ENCODE peak calls at places on chromosomes 2 and 18, in ten cellular contexts. One of them, this sample, is unnamed.

GRCh38 chr2:156817430-156817829 is 381.3 kb downstream of the GPD2 start:
- DNase-seq in dorsolateral prefrontal cortex: no peak
- DNase-seq in mesothelial cell of epicardium: no peak
- DNase-seq in A549: no peak
- DNase-seq in T1000: no peak
- DNase-seq in fibroblast of gingiva: no peak
- DNase-seq in adrenal gland: no peak
- DNase-seq in AG04450: no peak
- DNase-seq in left cardiac atrium: no peak
- DNase-seq in AG10803: no peak
- DNase-seq in this sample: no peak

GRCh38 chr2:69646714-69647113 is 3.2 kb upstream of the AAK1 start:
- DNase-seq in T1000: no peak
- DNase-seq in adrenal gland: no peak
- DNase-seq in AG04450: no peak
- DNase-seq in A549: no peak
- DNase-seq in left cardiac atrium: no peak
- DNase-seq in fibroblast of gingiva: no peak
- DNase-seq in AG10803: no peak
- DNase-seq in dorsolateral prefrontal cortex: no peak
- DNase-seq in mesothelial cell of epicardium: no peak
- DNase-seq in this sample: no peak

GRCh38 chr2:37812414-37812813 is 112.7 kb upstream of the RMDN2 start:
- DNase-seq in T1000: no peak
- DNase-seq in A549: no peak
- DNase-seq in AG10803: peak
- DNase-seq in adrenal gland: no peak
- DNase-seq in fibroblast of gingiva: no peak
- DNase-seq in AG04450: no peak
- DNase-seq in mesothelial cell of epicardium: no peak
- DNase-seq in left cardiac atrium: no peak
- DNase-seq in dorsolateral prefrontal cortex: no peak
- DNase-seq in this sample: no peak

GRCh38 chr2:96913398-96914202 is 43.7 kb upstream of the SEMA4C start:
- DNase-seq in fibroblast of gingiva: no peak
- DNase-seq in AG04450: no peak
- DNase-seq in AG10803: no peak
- DNase-seq in T1000: no peak
- DNase-seq in left cardiac atrium: no peak
- DNase-seq in adrenal gland: peak
- DNase-seq in dorsolateral prefrontal cortex: no peak
- DNase-seq in mesothelial cell of epicardium: no peak
- DNase-seq in A549: no peak
- DNase-seq in this sample: no peak

GRCh38 chr2:39881494-39881893 is 102.4 kb upstream of the THUMPD2 start:
- DNase-seq in dorsolateral prefrontal cortex: no peak
- DNase-seq in AG04450: no peak
- DNase-seq in fibroblast of gingiva: no peak
- DNase-seq in AG10803: no peak
- DNase-seq in T1000: no peak
- DNase-seq in A549: no peak
- DNase-seq in mesothelial cell of epicardium: no peak
- DNase-seq in left cardiac atrium: no peak
- DNase-seq in adrenal gland: no peak
- DNase-seq in this sample: no peak

GRCh38 chr2:55014962-55015939 is 35.0 kb downstream of the RTN4 start:
- DNase-seq in T1000: peak
- DNase-seq in A549: peak
- DNase-seq in AG04450: peak
- DNase-seq in fibroblast of gingiva: peak
- DNase-seq in left cardiac atrium: peak
- DNase-seq in dorsolateral prefrontal cortex: no peak
- DNase-seq in mesothelial cell of epicardium: no peak
- DNase-seq in AG10803: peak
- DNase-seq in adrenal gland: peak
- DNase-seq in this sample: no peak

GRCh38 chr2:233419626-233420431 is 65.5 kb downstream of the DGKD start:
- DNase-seq in A549: no peak
- DNase-seq in mesothelial cell of epicardium: no peak
- DNase-seq in fibroblast of gingiva: no peak
- DNase-seq in AG04450: no peak
- DNase-seq in AG10803: no peak
- DNase-seq in T1000: no peak
- DNase-seq in left cardiac atrium: no peak
- DNase-seq in dorsolateral prefrontal cortex: no peak
- DNase-seq in adrenal gland: no peak
- DNase-seq in this sample: no peak

GRCh38 chr18:48229445-48230052 is 179.6 kb downstream of the ZBTB7C start:
- DNase-seq in adrenal gland: no peak
- DNase-seq in AG04450: no peak
- DNase-seq in A549: no peak
- DNase-seq in dorsolateral prefrontal cortex: no peak
- DNase-seq in fibroblast of gingiva: no peak
- DNase-seq in T1000: no peak
- DNase-seq in left cardiac atrium: peak
- DNase-seq in mesothelial cell of epicardium: peak
- DNase-seq in AG10803: no peak
- DNase-seq in this sample: no peak

GRCh38 chr2:165469417-165469816 is at the start of gene CSRNP3:
- DNase-seq in A549: peak
- DNase-seq in AG10803: peak
- DNase-seq in dorsolateral prefrontal cortex: peak
- DNase-seq in fibroblast of gingiva: peak
- DNase-seq in adrenal gland: peak
- DNase-seq in mesothelial cell of epicardium: peak
- DNase-seq in AG04450: peak
- DNase-seq in left cardiac atrium: peak
- DNase-seq in T1000: peak
- DNase-seq in this sample: peak

This sample was measured in NCI-H1436 treated with DMSO at 0.1 percent for 48 hours.